ENCODE peak calls at places on chromosomes 13 and 19, in six cellular contexts. One of them, this sample, is unnamed.

GRCh38 chr13:39105110-39105509 is 66.9 kb downstream of the NHLRC3 start:
- DNase-seq in gastrocnemius medialis: no peak
- DNase-seq in fibroblast of villous mesenchyme: peak; percentile 7
- DNase-seq in cardiac muscle cell: peak; percentile 54
- DNase-seq in Karpas-422: peak; percentile 7
- DNase-seq in mucosa of gallbladder: no peak
- DNase-seq in this sample: no peak

GRCh38 chr13:23707674-23708073 is 137.5 kb downstream of the TNFRSF19 start:
- DNase-seq in gastrocnemius medialis: no peak
- DNase-seq in fibroblast of villous mesenchyme: peak; percentile 55
- DNase-seq in cardiac muscle cell: no peak
- DNase-seq in Karpas-422: peak; percentile 55
- DNase-seq in mucosa of gallbladder: no peak
- DNase-seq in this sample: peak; percentile 13

GRCh38 chr19:29476528-29476927 is 49.3 kb upstream of the VSTM2B start:
- DNase-seq in gastrocnemius medialis: no peak
- DNase-seq in fibroblast of villous mesenchyme: no peak
- DNase-seq in cardiac muscle cell: no peak
- DNase-seq in Karpas-422: no peak
- DNase-seq in mucosa of gallbladder: no peak
- DNase-seq in this sample: no peak

GRCh38 chr19:15469513-15470297 is 5.4 kb upstream of the RASAL3 start:
- DNase-seq in gastrocnemius medialis: no peak
- DNase-seq in fibroblast of villous mesenchyme: no peak
- DNase-seq in cardiac muscle cell: no peak
- DNase-seq in Karpas-422: no peak
- DNase-seq in mucosa of gallbladder: no peak
- DNase-seq in this sample: no peak

GRCh38 chr13:23557043-23557442 is 13.2 kb upstream of the TNFRSF19 start:
- DNase-seq in gastrocnemius medialis: no peak
- DNase-seq in fibroblast of villous mesenchyme: no peak
- DNase-seq in cardiac muscle cell: no peak
- DNase-seq in Karpas-422: no peak
- DNase-seq in mucosa of gallbladder: no peak
- DNase-seq in this sample: no peak

GRCh38 chr13:107518292-107518691 is 697.0 kb downstream of the LIG4 start:
- DNase-seq in gastrocnemius medialis: no peak
- DNase-seq in fibroblast of villous mesenchyme: peak; percentile 29
- DNase-seq in cardiac muscle cell: peak; percentile 61
- DNase-seq in Karpas-422: no peak
- DNase-seq in mucosa of gallbladder: no peak
- DNase-seq in this sample: no peak

GRCh38 chr19:531009-531752 is 379 bp upstream of the CDC34 start:
- DNase-seq in gastrocnemius medialis: peak; percentile 76
- DNase-seq in fibroblast of villous mesenchyme: peak; percentile 82
- DNase-seq in cardiac muscle cell: peak; percentile 91
- DNase-seq in Karpas-422: peak; percentile 95
- DNase-seq in mucosa of gallbladder: peak; percentile 87
- DNase-seq in this sample: peak; percentile 58

GRCh38 chr19:16315825-16316505 is 8.7 kb upstream of the KLF2 start:
- DNase-seq in gastrocnemius medialis: peak; percentile 52
- DNase-seq in fibroblast of villous mesenchyme: peak; percentile 99
- DNase-seq in cardiac muscle cell: peak; percentile 48
- DNase-seq in Karpas-422: no peak
- DNase-seq in mucosa of gallbladder: peak; percentile 72
- DNase-seq in this sample: peak; percentile 18

GRCh38 chr13:76014618-76015315 is 378.6 kb downstream of the LMO7 start:
- DNase-seq in gastrocnemius medialis: no peak
- DNase-seq in fibroblast of villous mesenchyme: no peak
- DNase-seq in cardiac muscle cell: peak; percentile 21
- DNase-seq in Karpas-422: peak; percentile 19
- DNase-seq in mucosa of gallbladder: no peak
- DNase-seq in this sample: peak; percentile 87

GRCh38 chr13:97976551-97977375 is 23.3 kb downstream of the IPO5 start:
- DNase-seq in gastrocnemius medialis: peak; percentile 14
- DNase-seq in fibroblast of villous mesenchyme: peak; percentile 25
- DNase-seq in cardiac muscle cell: no peak
- DNase-seq in Karpas-422: peak; percentile 63
- DNase-seq in mucosa of gallbladder: peak; percentile 14
- DNase-seq in this sample: peak; percentile 93

GRCh38 chr19:47280183-47280797 is 5.6 kb downstream of the INAFM1 start:
- DNase-seq in gastrocnemius medialis: no peak
- DNase-seq in fibroblast of villous mesenchyme: no peak
- DNase-seq in cardiac muscle cell: no peak
- DNase-seq in Karpas-422: peak; percentile 84
- DNase-seq in mucosa of gallbladder: peak; percentile 22
- DNase-seq in this sample: no peak

GRCh38 chr19:17196610-17197009 is 18.5 kb upstream of the USE1 start:
- DNase-seq in gastrocnemius medialis: no peak
- DNase-seq in fibroblast of villous mesenchyme: no peak
- DNase-seq in cardiac muscle cell: no peak
- DNase-seq in Karpas-422: no peak
- DNase-seq in mucosa of gallbladder: no peak
- DNase-seq in this sample: no peak

GRCh38 chr19:35266149-35266903 is 2.4 kb upstream of the USF2 start:
- DNase-seq in gastrocnemius medialis: no peak
- DNase-seq in fibroblast of villous mesenchyme: no peak
- DNase-seq in cardiac muscle cell: no peak
- DNase-seq in Karpas-422: no peak
- DNase-seq in mucosa of gallbladder: no peak
- DNase-seq in this sample: no peak

GRCh38 chr13:79196366-79196765 is 209.7 kb downstream of the RBM26 start:
- DNase-seq in gastrocnemius medialis: no peak
- DNase-seq in fibroblast of villous mesenchyme: no peak
- DNase-seq in cardiac muscle cell: no peak
- DNase-seq in Karpas-422: no peak
- DNase-seq in mucosa of gallbladder: no peak
- DNase-seq in this sample: no peak

GRCh38 chr13:114115191-114115671 is 17.2 kb downstream of the RASA3 start:
- DNase-seq in gastrocnemius medialis: peak; percentile 21
- DNase-seq in fibroblast of villous mesenchyme: peak; percentile 95
- DNase-seq in cardiac muscle cell: no peak
- DNase-seq in Karpas-422: no peak
- DNase-seq in mucosa of gallbladder: no peak
- DNase-seq in this sample: peak; percentile 53

GRCh38 chr19:39054091-39054470 is 21.7 kb upstream of the FBXO27 start:
- DNase-seq in gastrocnemius medialis: no peak
- DNase-seq in fibroblast of villous mesenchyme: no peak
- DNase-seq in cardiac muscle cell: no peak
- DNase-seq in Karpas-422: no peak
- DNase-seq in mucosa of gallbladder: no peak
- DNase-seq in this sample: no peak

GRCh38 chr19:3053218-3053621 is 9.1 kb downstream of the TLE5 start:
- DNase-seq in gastrocnemius medialis: no peak
- DNase-seq in fibroblast of villous mesenchyme: no peak
- DNase-seq in cardiac muscle cell: no peak
- DNase-seq in Karpas-422: peak; percentile 30
- DNase-seq in mucosa of gallbladder: no peak
- DNase-seq in this sample: no peak

GRCh38 chr19:1057185-1057857 is 9.6 kb upstream of the ARHGAP45 start:
- DNase-seq in gastrocnemius medialis: no peak
- DNase-seq in fibroblast of villous mesenchyme: peak; percentile 41
- DNase-seq in cardiac muscle cell: peak; percentile 77
- DNase-seq in Karpas-422: peak; percentile 75
- DNase-seq in mucosa of gallbladder: no peak
- DNase-seq in this sample: peak; percentile 46

GRCh38 chr19:50658438-50659317 is 9.4 kb downstream of the C19orf81 start:
- DNase-seq in gastrocnemius medialis: no peak
- DNase-seq in fibroblast of villous mesenchyme: peak; percentile 30
- DNase-seq in cardiac muscle cell: peak; percentile 96
- DNase-seq in Karpas-422: no peak
- DNase-seq in mucosa of gallbladder: peak; percentile 41
- DNase-seq in this sample: peak; percentile 71

GRCh38 chr13:31195616-31196015 is 4.2 kb upstream of the B3GLCT start:
- DNase-seq in gastrocnemius medialis: no peak
- DNase-seq in fibroblast of villous mesenchyme: no peak
- DNase-seq in cardiac muscle cell: no peak
- DNase-seq in Karpas-422: no peak
- DNase-seq in mucosa of gallbladder: no peak
- DNase-seq in this sample: no peak

GRCh38 chr13:36725936-36726335 is 52.1 kb downstream of the SERTM1 start:
- DNase-seq in gastrocnemius medialis: no peak
- DNase-seq in fibroblast of villous mesenchyme: no peak
- DNase-seq in cardiac muscle cell: no peak
- DNase-seq in Karpas-422: no peak
- DNase-seq in mucosa of gallbladder: no peak
- DNase-seq in this sample: no peak

GRCh38 chr13:48818495-48818961 is 157.2 kb upstream of the FNDC3A start:
- DNase-seq in gastrocnemius medialis: no peak
- DNase-seq in fibroblast of villous mesenchyme: peak; percentile 98
- DNase-seq in cardiac muscle cell: no peak
- DNase-seq in Karpas-422: no peak
- DNase-seq in mucosa of gallbladder: no peak
- DNase-seq in this sample: peak; percentile 99

GRCh38 chr19:19697589-19697988 is 28.9 kb downstream of the ZNF101 start:
- DNase-seq in gastrocnemius medialis: no peak
- DNase-seq in fibroblast of villous mesenchyme: no peak
- DNase-seq in cardiac muscle cell: no peak
- DNase-seq in Karpas-422: no peak
- DNase-seq in mucosa of gallbladder: no peak
- DNase-seq in this sample: no peak

GRCh38 chr19:51959791-51960190 is 26.8 kb downstream of the ZNF350 start:
- DNase-seq in gastrocnemius medialis: no peak
- DNase-seq in fibroblast of villous mesenchyme: peak; percentile 42
- DNase-seq in cardiac muscle cell: no peak
- DNase-seq in Karpas-422: no peak
- DNase-seq in mucosa of gallbladder: no peak
- DNase-seq in this sample: no peak

GRCh38 chr13:24691381-24691780 is 11.2 kb downstream of the ATP12A start:
- DNase-seq in gastrocnemius medialis: no peak
- DNase-seq in fibroblast of villous mesenchyme: no peak
- DNase-seq in cardiac muscle cell: no peak
- DNase-seq in Karpas-422: no peak
- DNase-seq in mucosa of gallbladder: no peak
- DNase-seq in this sample: no peak

GRCh38 chr13:36763322-36763721 is 55.7 kb upstream of the RFXAP start:
- DNase-seq in gastrocnemius medialis: no peak
- DNase-seq in fibroblast of villous mesenchyme: no peak
- DNase-seq in cardiac muscle cell: no peak
- DNase-seq in Karpas-422: no peak
- DNase-seq in mucosa of gallbladder: no peak
- DNase-seq in this sample: no peak